ENCODE peak calls at places on chromosomes 16 and 17, in nine cellular contexts. X is MM.1S, G is ascending aorta, F is fibroblast of villous mesenchyme, A is pancreas, Q is GM12878, T is vagina, P is epithelial cell of proximal tubule, J is Peyer's patch. C is an unnamed sample.

GRCh38 chr16:66509576-66509975 is 40.3 kb downstream of the TK2 start:
- DNase-seq in X (no peak), G (no peak), F (no peak), A (no peak), Q (no peak), T (no peak), P (no peak), J (peak), C (no peak)

GRCh38 chr16:11379420-11379819 is 34.2 kb downstream of the RMI2 start:
- DNase-seq in X (no peak), G (no peak), F (no peak), A (no peak), Q (peak), T (no peak), P (no peak), J (no peak), C (peak)

GRCh38 chr17:42342242-42343008 is 45.8 kb downstream of the STAT3 start:
- DNase-seq in X (no peak), G (no peak), F (peak), A (no peak), Q (no peak), T (no peak), P (no peak), J (no peak), C (no peak)

GRCh38 chr17:71276071-71276470 is 844.7 kb upstream of the SOX9 start:
- DNase-seq in X (no peak), G (no peak), F (no peak), A (no peak), Q (no peak), T (no peak), P (no peak), J (no peak), C (no peak)

GRCh38 chr17:73902416-73903181 is 258.4 kb upstream of the SDK2 start:
- DNase-seq in X (peak), G (no peak), F (no peak), A (no peak), Q (no peak), T (peak), P (no peak), J (no peak), C (no peak)

GRCh38 chr17:46895171-46895570 is 27.8 kb upstream of the GOSR2 start:
- DNase-seq in X (no peak), G (no peak), F (no peak), A (no peak), Q (no peak), T (no peak), P (no peak), J (no peak), C (no peak)

GRCh38 chr16:11361751-11362742 is 16.8 kb downstream of the RMI2 start:
- DNase-seq in X (peak), G (no peak), F (no peak), A (no peak), Q (peak), T (no peak), P (no peak), J (peak), C (no peak)

GRCh38 chr17:81976332-81977210 is 858 bp upstream of the ASPSCR1 start:
- DNase-seq in X (no peak), G (no peak), F (no peak), A (peak), Q (no peak), T (no peak), P (no peak), J (peak), C (no peak)

GRCh38 chr17:34249497-34249877 is 5.6 kb upstream of the CCL2 start:
- DNase-seq in X (peak), G (no peak), F (no peak), A (peak), Q (no peak), T (peak), P (no peak), J (no peak), C (no peak)

GRCh38 chr17:81483085-81483861 is 29.3 kb downstream of the ACTG1 start:
- DNase-seq in X (no peak), G (no peak), F (peak), A (peak), Q (no peak), T (no peak), P (no peak), J (peak), C (no peak)

GRCh38 chr16:87735270-87736002 is 30.4 kb downstream of the KLHDC4 start:
- DNase-seq in X (no peak), G (no peak), F (no peak), A (no peak), Q (no peak), T (no peak), P (no peak), J (no peak), C (no peak)

GRCh38 chr17:6195123-6195522 is 124.9 kb downstream of the WSCD1 start:
- DNase-seq in X (no peak), G (no peak), F (no peak), A (no peak), Q (no peak), T (no peak), P (no peak), J (no peak), C (no peak)

GRCh38 chr17:82933911-82934310 is 94.1 kb upstream of the ZNF750 start:
- DNase-seq in X (no peak), G (no peak), F (no peak), A (no peak), Q (no peak), T (no peak), P (no peak), J (peak), C (no peak)

GRCh38 chr16:57186630-57187507 is 740 bp downstream of the RSPRY1 start:
- DNase-seq in X (peak), G (no peak), F (peak), A (peak), Q (no peak), T (no peak), P (no peak), J (peak), C (no peak)

GRCh38 chr17:30600830-30601494 is 123.8 kb downstream of the GOSR1 start:
- DNase-seq in X (peak), G (no peak), F (peak), A (peak), Q (no peak), T (no peak), P (no peak), J (peak), C (no peak)

GRCh38 chr16:20916289-20916688 is 15.7 kb downstream of the LYRM1 start:
- DNase-seq in X (no peak), G (no peak), F (no peak), A (no peak), Q (no peak), T (no peak), P (no peak), J (no peak), C (no peak)

GRCh38 chr17:64095144-64095882 is 34.6 kb downstream of the ERN1 start:
- DNase-seq in X (no peak), G (no peak), F (no peak), A (peak), Q (no peak), T (no peak), P (no peak), J (peak), C (no peak)

GRCh38 chr17:79932446-79932845 is 93.2 kb upstream of the CBX4 start:
- DNase-seq in X (no peak), G (no peak), F (no peak), A (no peak), Q (no peak), T (no peak), P (no peak), J (no peak), C (no peak)

GRCh38 chr17:35051183-35051578 is 12.3 kb downstream of the RFFL start:
- DNase-seq in X (peak), G (no peak), F (peak), A (no peak), Q (no peak), T (no peak), P (no peak), J (no peak), C (peak)

GRCh38 chr17:50681260-50682200 is 26.2 kb downstream of the ANKRD40 start:
- DNase-seq in X (no peak), G (no peak), F (peak), A (no peak), Q (no peak), T (no peak), P (no peak), J (peak), C (no peak)

GRCh38 chr16:88764080-88764479 is 20.9 kb downstream of the PIEZO1 start:
- DNase-seq in X (no peak), G (no peak), F (no peak), A (no peak), Q (no peak), T (no peak), P (no peak), J (no peak), C (no peak)

GRCh38 chr16:73268311-73268997 is 220.5 kb upstream of the ZFHX3 start:
- DNase-seq in X (no peak), G (no peak), F (peak), A (no peak), Q (no peak), T (no peak), P (no peak), J (no peak), C (no peak)

GRCh38 chr17:1590031-1590746 is 27.6 kb upstream of the PITPNA start:
- DNase-seq in X (no peak), G (no peak), F (peak), A (peak), Q (no peak), T (no peak), P (peak), J (peak), C (no peak)

GRCh38 chr17:47674503-47674902 is 19.5 kb upstream of the TBKBP1 start:
- DNase-seq in X (no peak), G (no peak), F (no peak), A (no peak), Q (no peak), T (no peak), P (no peak), J (no peak), C (no peak)

GRCh38 chr17:79454826-79455225 is 156.0 kb downstream of the RBFOX3 start:
- DNase-seq in X (no peak), G (no peak), F (no peak), A (no peak), Q (no peak), T (no peak), P (no peak), J (no peak), C (no peak)

GRCh38 chr16:15770512-15770911 is 86.3 kb downstream of the MYH11 start:
- DNase-seq in X (no peak), G (no peak), F (no peak), A (no peak), Q (no peak), T (no peak), P (no peak), J (no peak), C (no peak)

GRCh38 chr16:66906916-66907836 is 11.5 kb downstream of the CDH16 start:
- DNase-seq in X (no peak), G (no peak), F (no peak), A (no peak), Q (no peak), T (no peak), P (no peak), J (no peak), C (no peak)

GRCh38 chr17:83203073-83203471 is 123.7 kb downstream of the METRNL start:
- DNase-seq in X (no peak), G (peak), F (peak), A (peak), Q (no peak), T (no peak), P (no peak), J (peak), C (no peak)

GRCh38 chr16:3004319-3004718 is 8.4 kb upstream of the CLDN9 start:
- DNase-seq in X (peak), G (no peak), F (no peak), A (no peak), Q (no peak), T (no peak), P (no peak), J (no peak), C (no peak)
- H3K4me3 ChIP-seq in X (no peak), G (peak), F (peak), A (no peak), Q (no peak), T (no peak), P (no peak), J (no peak), C (no peak)

GRCh38 chr17:76689859-76690258 is 20.9 kb downstream of the MXRA7 start:
- DNase-seq in X (no peak), G (no peak), F (peak), A (no peak), Q (no peak), T (no peak), P (no peak), J (no peak), C (no peak)

GRCh38 chr17:76687278-76688164 is 23.2 kb downstream of the MXRA7 start:
- DNase-seq in X (no peak), G (no peak), F (peak), A (no peak), Q (no peak), T (no peak), P (no peak), J (no peak), C (no peak)

GRCh38 chr17:76685846-76686245 is 24.9 kb downstream of the MXRA7 start:
- DNase-seq in X (no peak), G (no peak), F (no peak), A (no peak), Q (no peak), T (no peak), P (no peak), J (no peak), C (no peak)

GRCh38 chr17:76686538-76687277 is 24.1 kb downstream of the MXRA7 start:
- DNase-seq in X (no peak), G (no peak), F (no peak), A (no peak), Q (no peak), T (no peak), P (no peak), J (no peak), C (no peak)

DNA sequence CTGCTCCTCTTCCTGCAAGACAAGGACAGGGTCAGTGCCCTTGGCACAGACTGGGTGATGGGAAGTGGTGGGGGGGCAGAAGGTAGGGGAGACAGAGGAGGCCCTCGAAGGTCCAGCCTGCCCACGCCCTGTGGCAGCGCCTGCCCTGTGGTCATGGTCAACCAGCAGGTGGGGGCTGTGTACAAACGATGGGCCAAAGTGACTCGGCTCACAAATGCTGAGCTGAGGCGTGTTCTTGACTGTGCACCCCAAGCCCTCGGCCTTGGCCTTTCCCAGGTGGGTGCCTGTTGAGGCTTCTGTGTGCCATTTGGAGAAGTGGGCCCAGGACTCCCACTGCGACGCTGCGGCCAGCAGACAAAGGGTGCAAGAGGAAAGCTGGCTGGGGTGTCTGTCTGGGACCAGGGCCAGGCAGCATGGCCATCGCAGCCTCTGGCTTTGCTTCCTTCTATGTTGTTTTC is 22.6 kb downstream of the MXRA7 start:
- DNase-seq in X (no peak), G (no peak), F (no peak), A (no peak), Q (no peak), T (no peak), P (no peak), J (no peak), C (no peak)
- TF ChIP-seq CTCF in X (no peak), G (no peak), F (peak), A (no peak), Q (no peak), T (no peak), P (no peak), J (no peak), C (no peak)

GRCh38 chr17:39596543-39597267 is 11.0 kb downstream of the NEUROD2 start:
- DNase-seq in X (no peak), G (no peak), F (no peak), A (no peak), Q (no peak), T (no peak), P (no peak), J (no peak), C (no peak)

GRCh38 chr17:39595294-39595693 is 12.4 kb downstream of the NEUROD2 start:
- DNase-seq in X (no peak), G (no peak), F (no peak), A (no peak), Q (no peak), T (no peak), P (no peak), J (no peak), C (no peak)

GRCh38 chr17:39595928-39596327 is 11.8 kb downstream of the NEUROD2 start:
- DNase-seq in X (no peak), G (no peak), F (no peak), A (no peak), Q (no peak), T (no peak), P (no peak), J (no peak), C (no peak)

GRCh38 chr17:39593371-39593770 is 14.3 kb downstream of the NEUROD2 start:
- DNase-seq in X (no peak), G (no peak), F (no peak), A (no peak), Q (no peak), T (no peak), P (no peak), J (no peak), C (no peak)

DNA sequence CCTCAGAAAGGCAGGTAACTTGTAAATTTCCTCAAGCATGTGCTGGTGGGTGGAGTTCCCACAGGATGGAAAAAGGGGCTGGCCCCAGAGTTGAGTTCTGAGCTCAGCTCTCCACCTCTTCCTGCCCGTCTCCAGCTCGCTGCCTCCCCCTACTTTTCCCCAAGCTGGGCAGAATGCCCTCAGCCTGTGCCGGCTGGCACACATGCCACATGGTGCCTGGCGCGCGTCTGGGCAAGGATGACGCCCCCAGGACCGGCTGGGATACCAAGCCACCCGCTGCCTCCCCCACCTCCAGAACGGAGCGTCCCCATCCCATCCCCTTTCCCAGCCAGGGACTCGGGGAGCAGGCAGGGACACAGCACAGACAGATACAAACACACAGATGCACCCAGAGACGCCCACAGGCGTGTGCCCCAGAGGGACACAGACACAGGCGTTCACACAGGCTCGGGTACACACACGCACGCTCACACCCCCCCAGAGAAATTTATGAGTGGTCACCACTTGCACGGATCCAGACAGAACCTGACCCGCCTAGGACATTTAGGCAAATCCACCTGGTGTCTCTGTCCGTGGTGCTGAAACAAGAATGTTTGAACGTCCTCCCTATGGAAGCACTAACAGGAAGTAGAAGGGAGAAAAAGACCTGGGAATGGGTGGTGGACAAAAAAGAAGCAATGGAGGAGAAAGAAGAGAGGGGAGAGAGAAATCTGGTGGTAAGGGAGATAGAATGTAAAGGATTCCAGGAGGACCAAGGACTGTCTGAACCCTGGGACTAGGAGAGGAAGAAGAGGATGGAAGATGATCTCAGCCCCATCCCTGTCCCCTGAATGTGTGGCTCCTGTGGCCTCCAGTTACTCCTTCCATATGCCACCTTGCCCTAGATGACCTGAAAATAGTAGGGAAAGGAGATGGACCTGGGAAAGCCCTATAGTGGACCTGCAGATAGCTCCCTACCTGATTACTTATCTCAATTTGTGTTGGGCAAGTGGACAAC is 15.5 kb downstream of the NEUROD2 start:
- DNase-seq in X (peak), G (no peak), F (peak), A (peak), Q (no peak), T (no peak), P (peak), J (peak), C (no peak)
- H3K4me3 ChIP-seq in X (no peak), G (no peak), F (no peak), A (no peak), Q (no peak), T (no peak), P (no peak), J (no peak), C (no peak)

GRCh38 chr17:77374170-77374936 is 233.6 kb downstream of the SEC14L1 start:
- DNase-seq in X (no peak), G (peak), F (peak), A (peak), Q (no peak), T (no peak), P (no peak), J (peak), C (no peak)
- TF ChIP-seq CTCF in X (no peak), G (peak), F (peak), A (no peak), Q (no peak), T (peak), P (peak), J (peak), C (peak)

GRCh38 chr17:17765359-17765758 is 71.4 kb downstream of the SREBF1 start:
- DNase-seq in X (no peak), G (no peak), F (no peak), A (no peak), Q (no peak), T (no peak), P (no peak), J (no peak), C (no peak)
- H3K4me3 ChIP-seq in X (no peak), G (no peak), F (no peak), A (no peak), Q (no peak), T (no peak), P (no peak), J (no peak), C (no peak)

DNA sequence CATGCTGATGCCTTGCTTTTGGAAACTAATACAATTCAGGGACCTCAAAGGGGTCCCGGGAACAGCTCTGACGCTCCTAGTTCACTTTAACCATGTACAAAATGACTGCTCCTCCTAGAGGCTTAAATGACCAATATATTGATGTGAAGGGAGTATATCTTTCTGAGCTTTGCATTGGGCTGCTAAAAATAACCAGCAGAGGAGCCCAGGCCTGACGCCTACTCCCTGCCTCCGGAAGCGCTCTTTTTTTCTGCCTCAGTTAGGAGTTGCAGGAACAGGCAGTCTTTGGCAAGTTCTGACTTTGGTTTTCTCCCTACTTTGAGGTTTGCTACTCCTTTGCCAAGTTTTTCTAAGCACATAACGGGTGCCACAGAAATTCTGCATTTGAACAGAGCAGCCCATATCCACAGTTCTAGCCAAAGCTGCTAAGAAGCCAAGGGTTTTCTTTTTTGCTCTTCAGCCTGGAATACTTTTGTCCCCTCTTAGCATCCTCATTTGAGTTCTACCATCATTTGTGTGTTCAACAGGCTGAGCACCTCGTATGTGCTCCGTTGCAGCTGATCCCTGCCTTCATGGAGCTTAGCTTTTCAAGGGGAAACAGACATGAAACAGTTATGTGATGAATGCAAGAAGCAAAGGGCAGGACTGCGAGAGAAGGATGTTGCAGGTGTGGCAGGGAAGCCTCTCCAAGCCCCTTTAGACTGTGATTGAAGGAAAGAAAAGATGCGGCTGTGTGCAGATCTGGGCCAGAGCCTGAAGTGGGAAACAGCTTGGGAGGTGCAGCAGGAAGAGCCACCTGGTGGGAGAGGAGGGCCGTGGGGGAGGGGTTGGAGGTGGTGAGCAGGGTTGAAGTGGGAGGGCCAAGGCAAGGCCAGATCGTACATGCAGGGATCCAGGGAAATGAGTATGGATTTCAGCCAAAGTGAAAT is 2.8 kb upstream of the NAGPA start:
- DNase-seq in X (no peak), G (no peak), F (no peak), A (no peak), Q (no peak), T (no peak), P (no peak), J (no peak), C (no peak)
- TF ChIP-seq CTCF in X (no peak), G (no peak), F (no peak), A (no peak), Q (no peak), T (no peak), P (no peak), J (no peak), C (no peak)

GRCh38 chr16:9384141-9384540 is 292.7 kb downstream of the HAPSTR1 start:
- DNase-seq in X (no peak), G (no peak), F (no peak), A (no peak), Q (no peak), T (no peak), P (no peak), J (no peak), C (no peak)
- H3K4me3 ChIP-seq in X (no peak), G (no peak), F (no peak), A (no peak), Q (no peak), T (no peak), P (no peak), J (no peak), C (no peak)